ENCODE peak calls at places on chromosomes 13 and 19, in five cellular contexts. Y is gastrocnemius medialis, E is cardiac muscle cell, H is SJSA1, U is tibial artery. X is an unnamed sample.

GRCh38 chr19:9370747-9371619 is 8.2 kb downstream of the ZNF177 start:
- DNase-seq in Y (no peak), E (no peak), H (no peak), U (no peak), X (no peak)

GRCh38 chr13:107993239-107993948 is 221.9 kb downstream of the LIG4 start:
- DNase-seq in Y (no peak), E (no peak), H (no peak), U (no peak), X (no peak)

GRCh38 chr13:94515352-94515751 is 35.9 kb upstream of the DCT start:
- DNase-seq in Y (no peak), E (no peak), H (no peak), U (no peak), X (no peak)

GRCh38 chr13:49635599-49636433 is 7.5 kb downstream of the ARL11 start:
- DNase-seq in Y (no peak), E (peak), H (peak), U (no peak), X (no peak)

GRCh38 chr19:15595069-15595468 is 19.9 kb upstream of the CYP4F8 start:
- DNase-seq in Y (no peak), E (no peak), H (no peak), U (no peak), X (no peak)

GRCh38 chr13:44373601-44374347 is at the start of gene SERP2:
- DNase-seq in Y (no peak), E (peak), H (no peak), U (no peak), X (no peak)

GRCh38 chr13:40765602-40766001 is 5.4 kb downstream of the MRPS31 start:
- DNase-seq in Y (no peak), E (no peak), H (no peak), U (no peak), X (no peak)

GRCh38 chr13:110304256-110304655 is 2.7 kb downstream of the COL4A1 start:
- DNase-seq in Y (no peak), E (peak), H (no peak), U (no peak), X (peak)

GRCh38 chr13:41065098-41065497 is 3.8 kb downstream of the WBP4 start:
- DNase-seq in Y (no peak), E (peak), H (peak), U (no peak), X (no peak)

GRCh38 chr19:45153339-45154063 is 7.3 kb downstream of the NKPD1 start:
- DNase-seq in Y (no peak), E (peak), H (no peak), U (no peak), X (no peak)

GRCh38 chr13:44308352-44308751 is 65.3 kb upstream of the SERP2 start:
- DNase-seq in Y (no peak), E (no peak), H (no peak), U (no peak), X (no peak)

GRCh38 chr13:25116044-25116443 is 20.1 kb downstream of the PABPC3 start:
- DNase-seq in Y (no peak), E (no peak), H (no peak), U (no peak), X (no peak)

GRCh38 chr13:31846984-31847752 is 107.8 kb downstream of the RXFP2 start:
- DNase-seq in Y (no peak), E (peak), H (no peak), U (no peak), X (no peak)

GRCh38 chr13:75395056-75395455 is 86.9 kb downstream of the TBC1D4 start:
- DNase-seq in Y (no peak), E (no peak), H (no peak), U (no peak), X (no peak)

GRCh38 chr19:13499682-13500081 is 6.6 kb downstream of the CACNA1A start:
- DNase-seq in Y (no peak), E (no peak), H (no peak), U (no peak), X (no peak)

GRCh38 chr19:12665646-12666304 is 767 bp downstream of the MAN2B1 start:
- DNase-seq in Y (no peak), E (no peak), H (no peak), U (no peak), X (no peak)

GRCh38 chr13:30376426-30377311 is 45.6 kb upstream of the UBE2L5 start:
- DNase-seq in Y (no peak), E (no peak), H (no peak), U (peak), X (no peak)

GRCh38 chr13:104318121-104318520 is 1251.9 kb upstream of the SLC10A2 start:
- DNase-seq in Y (no peak), E (peak), H (peak), U (no peak), X (no peak)

GRCh38 chr13:90205081-90205480 is 1142.4 kb upstream of the MIR17HG start:
- DNase-seq in Y (no peak), E (no peak), H (no peak), U (no peak), X (no peak)

GRCh38 chr19:51712461-51713081 is 11.2 kb downstream of the HAS1 start:
- DNase-seq in Y (no peak), E (peak), H (no peak), U (no peak), X (no peak)

GRCh38 chr19:7444042-7444441 is 44.8 kb downstream of the PEX11G start:
- DNase-seq in Y (no peak), E (no peak), H (no peak), U (no peak), X (no peak)

GRCh38 chr13:75702476-75702875 is 66.3 kb downstream of the LMO7 start:
- DNase-seq in Y (no peak), E (no peak), H (no peak), U (no peak), X (no peak)

GRCh38 chr19:46210634-46211033 is 18.9 kb upstream of the IGFL1 start:
- DNase-seq in Y (no peak), E (no peak), H (no peak), U (no peak), X (no peak)

GRCh38 chr13:39501711-39502324 is 101.2 kb downstream of the LHFPL6 start:
- DNase-seq in Y (no peak), E (no peak), H (no peak), U (no peak), X (no peak)

GRCh38 chr13:100594255-100594654 is 5.7 kb upstream of the GGACT start:
- DNase-seq in Y (no peak), E (no peak), H (no peak), U (no peak), X (no peak)

GRCh38 chr19:17748884-17749638 is 2.2 kb upstream of the FCHO1 start:
- DNase-seq in Y (no peak), E (no peak), H (no peak), U (no peak), X (no peak)

GRCh38 chr19:17751912-17752273 is 616 bp downstream of the FCHO1 start:
- DNase-seq in Y (no peak), E (no peak), H (no peak), U (no peak), X (no peak)

GRCh38 chr19:17747205-17748098 is 3.8 kb upstream of the FCHO1 start:
- DNase-seq in Y (peak), E (peak), H (peak), U (peak), X (peak)

GRCh38 chr19:17751103-17751911 is at the start of gene FCHO1:
- DNase-seq in Y (no peak), E (no peak), H (no peak), U (peak), X (no peak)

GRCh38 chr19:17749912-17750317 is 1.4 kb upstream of the FCHO1 start:
- DNase-seq in Y (no peak), E (no peak), H (no peak), U (no peak), X (no peak)
- H3K27ac ChIP-seq in Y (no peak), E (no peak), H (no peak), U (no peak), X (no peak)

DNA sequence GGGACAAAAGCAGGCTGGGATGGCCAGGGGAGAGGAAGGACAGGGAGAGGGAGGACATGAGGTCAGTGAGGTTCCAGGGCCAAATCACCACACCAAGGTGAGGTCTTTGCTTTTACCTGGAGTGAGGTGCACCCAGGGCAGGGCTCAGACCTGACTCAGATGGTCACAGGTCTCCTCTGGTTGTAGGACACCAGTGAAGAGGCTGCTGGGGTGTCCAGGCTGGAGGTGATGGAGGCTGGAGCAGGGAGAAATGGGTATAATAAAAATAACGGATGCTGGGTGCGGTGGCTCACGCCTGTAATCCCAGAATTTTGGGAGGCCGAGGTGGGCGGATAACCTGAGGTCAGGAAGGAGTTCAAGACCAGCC is 6.9 kb downstream of the GRAMD1A start:
- DNase-seq in Y (no peak), E (no peak), H (no peak), U (no peak), X (no peak)
- H3K27ac ChIP-seq in Y (no peak), E (no peak), H (no peak), U (no peak), X (no peak)

DNA sequence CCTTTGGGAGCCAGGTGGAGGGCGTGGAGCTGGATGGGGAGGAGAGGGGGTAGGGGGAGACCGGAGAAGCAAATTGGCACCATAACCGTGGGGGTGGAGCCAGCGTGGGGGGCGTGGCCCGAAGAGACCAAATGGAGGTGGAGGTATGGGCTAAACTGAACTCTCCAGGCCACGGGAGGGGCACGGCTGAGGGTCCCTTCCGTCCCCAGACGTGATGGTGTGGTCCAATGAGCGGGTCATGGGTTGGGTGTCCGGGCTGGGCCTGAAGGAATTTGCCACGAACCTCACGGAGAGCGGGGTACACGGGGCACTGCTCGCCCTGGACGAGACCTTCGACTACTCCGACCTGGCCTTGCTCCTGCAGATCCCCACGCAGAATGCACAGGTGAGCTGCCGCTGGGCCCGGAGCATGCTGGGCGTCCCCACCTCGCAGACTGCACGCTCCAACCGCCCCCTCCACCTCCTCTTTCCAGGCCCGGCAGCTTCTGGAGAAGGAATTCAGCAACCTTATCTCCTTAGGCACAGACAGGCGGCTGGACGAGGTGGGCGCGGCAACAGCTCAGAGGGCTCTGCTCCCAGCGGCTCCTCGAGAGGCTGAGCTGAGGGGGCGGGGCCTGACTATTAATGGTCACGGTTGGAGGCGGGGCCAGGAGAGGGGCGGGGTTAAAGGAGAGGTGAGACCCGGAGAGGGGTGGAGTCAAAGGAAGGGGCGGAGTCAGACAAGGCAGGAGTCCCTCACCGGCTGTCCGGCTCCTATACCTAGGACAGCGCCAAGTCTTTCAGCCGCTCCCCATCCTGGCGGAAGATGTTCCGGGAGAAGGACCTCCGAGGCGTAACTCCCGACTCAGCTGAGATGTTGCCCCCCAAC is 6.2 kb downstream of the HRC start:
- DNase-seq in Y (peak), E (peak), H (peak), U (peak), X (peak)
- H3K27ac ChIP-seq in Y (peak), E (peak), H (no peak), U (peak), X (peak)

DNA sequence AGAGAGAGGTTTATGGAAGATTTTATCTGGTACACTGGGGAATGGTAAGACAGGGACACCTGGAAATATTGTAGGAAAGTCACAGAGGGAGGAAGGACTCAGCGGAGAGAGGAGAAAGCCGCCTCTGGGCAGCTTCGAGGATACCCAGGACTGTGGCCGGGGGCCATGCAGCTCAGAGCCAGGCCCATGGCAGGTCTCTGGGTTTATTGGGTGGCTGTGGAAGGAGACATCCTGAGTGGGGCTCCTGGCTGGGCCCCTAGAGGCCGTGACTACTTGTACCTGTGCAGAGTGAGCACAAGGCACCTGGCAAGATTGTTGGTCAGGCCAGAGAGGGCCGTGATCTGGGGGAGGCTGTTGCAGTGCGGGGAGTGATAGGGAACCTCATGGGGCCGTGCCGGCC is 3.4 kb downstream of the DAZAP1 start:
- DNase-seq in Y (no peak), E (no peak), H (no peak), U (no peak), X (no peak)
- H3K27ac ChIP-seq in Y (peak), E (no peak), H (no peak), U (peak), X (peak)